ENCODE peak calls at places on chromosome 3, in seven cellular contexts. One of them, this sample, is unnamed.

GRCh38 chr3:151875759-151876158 is 2.3 kb downstream of the SUCNR1 start:
- DNase-seq in NCI-H446: no peak
- DNase-seq in stimulated activated CD4-positive, alpha-beta T cell treated with anti-CD3 and anti-CD28 coated beads, Interleukin-2, amount 100 ng/mL, for 48 hours: no peak
- DNase-seq in mesothelial cell of epicardium: no peak
- DNase-seq in activated CD8-positive, alpha-beta memory T cell treated with anti-CD3 and anti-CD28 coated beads for 48 hours: no peak
- DNase-seq in NCI-H1092: no peak
- DNase-seq in Kasumi-1: peak
- DNase-seq in this sample: no peak

GRCh38 chr3:99330924-99331532 is 307.4 kb upstream of the COL8A1 start:
- DNase-seq in NCI-H446: no peak
- DNase-seq in NCI-H1092: no peak
- DNase-seq in mesothelial cell of epicardium: no peak
- DNase-seq in Kasumi-1: no peak
- DNase-seq in stimulated activated CD4-positive, alpha-beta T cell treated with anti-CD3 and anti-CD28 coated beads, Interleukin-2, amount 100 ng/mL, for 48 hours: no peak
- DNase-seq in activated CD8-positive, alpha-beta memory T cell treated with anti-CD3 and anti-CD28 coated beads for 48 hours: no peak
- DNase-seq in this sample: no peak

GRCh38 chr3:139894638-139894989 is 40.4 kb upstream of the CLSTN2 start:
- DNase-seq in mesothelial cell of epicardium: no peak
- DNase-seq in stimulated activated CD4-positive, alpha-beta T cell treated with anti-CD3 and anti-CD28 coated beads, Interleukin-2, amount 100 ng/mL, for 48 hours: no peak
- DNase-seq in NCI-H1092: no peak
- DNase-seq in NCI-H446: peak
- DNase-seq in activated CD8-positive, alpha-beta memory T cell treated with anti-CD3 and anti-CD28 coated beads for 48 hours: no peak
- DNase-seq in Kasumi-1: no peak
- DNase-seq in this sample: no peak

GRCh38 chr3:45544024-45544718 is 50.4 kb upstream of the LIMD1 start:
- DNase-seq in NCI-H1092: no peak
- DNase-seq in activated CD8-positive, alpha-beta memory T cell treated with anti-CD3 and anti-CD28 coated beads for 48 hours: no peak
- DNase-seq in mesothelial cell of epicardium: no peak
- DNase-seq in stimulated activated CD4-positive, alpha-beta T cell treated with anti-CD3 and anti-CD28 coated beads, Interleukin-2, amount 100 ng/mL, for 48 hours: no peak
- DNase-seq in NCI-H446: no peak
- DNase-seq in Kasumi-1: no peak
- DNase-seq in this sample: no peak

GRCh38 chr3:52191663-52192062 is 6.3 kb upstream of the ALAS1 start:
- DNase-seq in NCI-H1092: no peak
- DNase-seq in stimulated activated CD4-positive, alpha-beta T cell treated with anti-CD3 and anti-CD28 coated beads, Interleukin-2, amount 100 ng/mL, for 48 hours: no peak
- DNase-seq in mesothelial cell of epicardium: no peak
- DNase-seq in Kasumi-1: no peak
- DNase-seq in NCI-H446: no peak
- DNase-seq in activated CD8-positive, alpha-beta memory T cell treated with anti-CD3 and anti-CD28 coated beads for 48 hours: no peak
- DNase-seq in this sample: no peak

GRCh38 chr3:112228786-112229185 is 65.2 kb downstream of the SLC9C1 start:
- DNase-seq in stimulated activated CD4-positive, alpha-beta T cell treated with anti-CD3 and anti-CD28 coated beads, Interleukin-2, amount 100 ng/mL, for 48 hours: no peak
- DNase-seq in mesothelial cell of epicardium: no peak
- DNase-seq in activated CD8-positive, alpha-beta memory T cell treated with anti-CD3 and anti-CD28 coated beads for 48 hours: no peak
- DNase-seq in Kasumi-1: no peak
- DNase-seq in NCI-H446: no peak
- DNase-seq in NCI-H1092: no peak
- DNase-seq in this sample: no peak

GRCh38 chr3:150675587-150675986 is 28.1 kb downstream of the ERICH6 start:
- DNase-seq in activated CD8-positive, alpha-beta memory T cell treated with anti-CD3 and anti-CD28 coated beads for 48 hours: no peak
- DNase-seq in stimulated activated CD4-positive, alpha-beta T cell treated with anti-CD3 and anti-CD28 coated beads, Interleukin-2, amount 100 ng/mL, for 48 hours: no peak
- DNase-seq in Kasumi-1: peak
- DNase-seq in NCI-H1092: no peak
- DNase-seq in NCI-H446: no peak
- DNase-seq in mesothelial cell of epicardium: no peak
- DNase-seq in this sample: no peak

GRCh38 chr3:16066975-16067374 is 107.5 kb upstream of the GALNT15 start:
- DNase-seq in activated CD8-positive, alpha-beta memory T cell treated with anti-CD3 and anti-CD28 coated beads for 48 hours: no peak
- DNase-seq in NCI-H1092: no peak
- DNase-seq in NCI-H446: no peak
- DNase-seq in mesothelial cell of epicardium: no peak
- DNase-seq in stimulated activated CD4-positive, alpha-beta T cell treated with anti-CD3 and anti-CD28 coated beads, Interleukin-2, amount 100 ng/mL, for 48 hours: no peak
- DNase-seq in Kasumi-1: no peak
- DNase-seq in this sample: no peak

GRCh38 chr3:46314517-46314916 is 39.4 kb upstream of the CCR2 start:
- DNase-seq in activated CD8-positive, alpha-beta memory T cell treated with anti-CD3 and anti-CD28 coated beads for 48 hours: no peak
- DNase-seq in Kasumi-1: no peak
- DNase-seq in NCI-H446: no peak
- DNase-seq in mesothelial cell of epicardium: no peak
- DNase-seq in NCI-H1092: no peak
- DNase-seq in stimulated activated CD4-positive, alpha-beta T cell treated with anti-CD3 and anti-CD28 coated beads, Interleukin-2, amount 100 ng/mL, for 48 hours: no peak
- DNase-seq in this sample: no peak

GRCh38 chr3:125214738-125215137 is 2.2 kb upstream of the SLC12A8 start:
- DNase-seq in Kasumi-1: no peak
- DNase-seq in stimulated activated CD4-positive, alpha-beta T cell treated with anti-CD3 and anti-CD28 coated beads, Interleukin-2, amount 100 ng/mL, for 48 hours: no peak
- DNase-seq in NCI-H446: no peak
- DNase-seq in NCI-H1092: no peak
- DNase-seq in activated CD8-positive, alpha-beta memory T cell treated with anti-CD3 and anti-CD28 coated beads for 48 hours: no peak
- DNase-seq in mesothelial cell of epicardium: no peak
- DNase-seq in this sample: no peak

GRCh38 chr3:58051196-58051595 is 43.0 kb downstream of the FLNB start:
- DNase-seq in stimulated activated CD4-positive, alpha-beta T cell treated with anti-CD3 and anti-CD28 coated beads, Interleukin-2, amount 100 ng/mL, for 48 hours: no peak
- DNase-seq in Kasumi-1: peak
- DNase-seq in activated CD8-positive, alpha-beta memory T cell treated with anti-CD3 and anti-CD28 coated beads for 48 hours: no peak
- DNase-seq in mesothelial cell of epicardium: no peak
- DNase-seq in NCI-H446: no peak
- DNase-seq in NCI-H1092: no peak
- DNase-seq in this sample: no peak

GRCh38 chr3:4225005-4225471 is 78.1 kb upstream of the SETMAR start:
- DNase-seq in NCI-H1092: no peak
- DNase-seq in stimulated activated CD4-positive, alpha-beta T cell treated with anti-CD3 and anti-CD28 coated beads, Interleukin-2, amount 100 ng/mL, for 48 hours: no peak
- DNase-seq in NCI-H446: no peak
- DNase-seq in mesothelial cell of epicardium: no peak
- DNase-seq in Kasumi-1: no peak
- DNase-seq in activated CD8-positive, alpha-beta memory T cell treated with anti-CD3 and anti-CD28 coated beads for 48 hours: no peak
- DNase-seq in this sample: no peak

GRCh38 chr3:185527364-185527763 is 25.0 kb downstream of the LIPH start:
- DNase-seq in stimulated activated CD4-positive, alpha-beta T cell treated with anti-CD3 and anti-CD28 coated beads, Interleukin-2, amount 100 ng/mL, for 48 hours: no peak
- DNase-seq in NCI-H1092: no peak
- DNase-seq in mesothelial cell of epicardium: no peak
- DNase-seq in activated CD8-positive, alpha-beta memory T cell treated with anti-CD3 and anti-CD28 coated beads for 48 hours: no peak
- DNase-seq in Kasumi-1: no peak
- DNase-seq in NCI-H446: no peak
- DNase-seq in this sample: no peak

GRCh38 chr3:32406481-32407408 is 15.1 kb downstream of the CMTM7 start:
- DNase-seq in NCI-H1092: no peak
- DNase-seq in NCI-H446: peak
- DNase-seq in stimulated activated CD4-positive, alpha-beta T cell treated with anti-CD3 and anti-CD28 coated beads, Interleukin-2, amount 100 ng/mL, for 48 hours: no peak
- DNase-seq in activated CD8-positive, alpha-beta memory T cell treated with anti-CD3 and anti-CD28 coated beads for 48 hours: no peak
- DNase-seq in mesothelial cell of epicardium: no peak
- DNase-seq in Kasumi-1: peak
- DNase-seq in this sample: no peak

GRCh38 chr3:37935290-37935668 is 55.3 kb upstream of the VILL start:
- DNase-seq in mesothelial cell of epicardium: no peak
- DNase-seq in NCI-H446: no peak
- DNase-seq in Kasumi-1: peak
- DNase-seq in NCI-H1092: no peak
- DNase-seq in activated CD8-positive, alpha-beta memory T cell treated with anti-CD3 and anti-CD28 coated beads for 48 hours: no peak
- DNase-seq in stimulated activated CD4-positive, alpha-beta T cell treated with anti-CD3 and anti-CD28 coated beads, Interleukin-2, amount 100 ng/mL, for 48 hours: no peak
- DNase-seq in this sample: no peak

GRCh38 chr3:140386357-140387100 is 291.3 kb upstream of the TRIM42 start:
- DNase-seq in NCI-H1092: no peak
- DNase-seq in Kasumi-1: no peak
- DNase-seq in stimulated activated CD4-positive, alpha-beta T cell treated with anti-CD3 and anti-CD28 coated beads, Interleukin-2, amount 100 ng/mL, for 48 hours: no peak
- DNase-seq in mesothelial cell of epicardium: no peak
- DNase-seq in activated CD8-positive, alpha-beta memory T cell treated with anti-CD3 and anti-CD28 coated beads for 48 hours: no peak
- DNase-seq in NCI-H446: no peak
- DNase-seq in this sample: no peak

GRCh38 chr3:122974764-122975162 is 52.8 kb downstream of the SEMA5B start:
- DNase-seq in NCI-H1092: no peak
- DNase-seq in stimulated activated CD4-positive, alpha-beta T cell treated with anti-CD3 and anti-CD28 coated beads, Interleukin-2, amount 100 ng/mL, for 48 hours: no peak
- DNase-seq in mesothelial cell of epicardium: no peak
- DNase-seq in Kasumi-1: no peak
- DNase-seq in activated CD8-positive, alpha-beta memory T cell treated with anti-CD3 and anti-CD28 coated beads for 48 hours: no peak
- DNase-seq in NCI-H446: no peak
- DNase-seq in this sample: no peak

GRCh38 chr3:7695067-7695466 is 806.6 kb upstream of the LMCD1 start:
- DNase-seq in NCI-H446: no peak
- DNase-seq in stimulated activated CD4-positive, alpha-beta T cell treated with anti-CD3 and anti-CD28 coated beads, Interleukin-2, amount 100 ng/mL, for 48 hours: no peak
- DNase-seq in NCI-H1092: no peak
- DNase-seq in mesothelial cell of epicardium: no peak
- DNase-seq in Kasumi-1: no peak
- DNase-seq in activated CD8-positive, alpha-beta memory T cell treated with anti-CD3 and anti-CD28 coated beads for 48 hours: no peak
- DNase-seq in this sample: no peak

GRCh38 chr3:115239717-115240116 is 92.6 kb upstream of the ZBTB20 start:
- DNase-seq in NCI-H446: peak
- DNase-seq in stimulated activated CD4-positive, alpha-beta T cell treated with anti-CD3 and anti-CD28 coated beads, Interleukin-2, amount 100 ng/mL, for 48 hours: no peak
- DNase-seq in activated CD8-positive, alpha-beta memory T cell treated with anti-CD3 and anti-CD28 coated beads for 48 hours: no peak
- DNase-seq in NCI-H1092: peak
- DNase-seq in Kasumi-1: no peak
- DNase-seq in mesothelial cell of epicardium: no peak
- DNase-seq in this sample: no peak

GRCh38 chr3:176867681-176868663 is 329.3 kb downstream of the TBL1XR1 start:
- DNase-seq in NCI-H1092: peak
- DNase-seq in stimulated activated CD4-positive, alpha-beta T cell treated with anti-CD3 and anti-CD28 coated beads, Interleukin-2, amount 100 ng/mL, for 48 hours: no peak
- DNase-seq in activated CD8-positive, alpha-beta memory T cell treated with anti-CD3 and anti-CD28 coated beads for 48 hours: no peak
- DNase-seq in Kasumi-1: no peak
- DNase-seq in NCI-H446: no peak
- DNase-seq in mesothelial cell of epicardium: no peak
- DNase-seq in this sample: no peak

GRCh38 chr3:62670351-62670750 is 204.9 kb downstream of the CADPS start:
- DNase-seq in stimulated activated CD4-positive, alpha-beta T cell treated with anti-CD3 and anti-CD28 coated beads, Interleukin-2, amount 100 ng/mL, for 48 hours: no peak
- DNase-seq in Kasumi-1: no peak
- DNase-seq in activated CD8-positive, alpha-beta memory T cell treated with anti-CD3 and anti-CD28 coated beads for 48 hours: no peak
- DNase-seq in NCI-H1092: no peak
- DNase-seq in mesothelial cell of epicardium: no peak
- DNase-seq in NCI-H446: no peak
- DNase-seq in this sample: no peak

GRCh38 chr3:29925150-29925549 is 644.3 kb downstream of the RBMS3 start:
- DNase-seq in NCI-H1092: no peak
- DNase-seq in NCI-H446: no peak
- DNase-seq in stimulated activated CD4-positive, alpha-beta T cell treated with anti-CD3 and anti-CD28 coated beads, Interleukin-2, amount 100 ng/mL, for 48 hours: no peak
- DNase-seq in activated CD8-positive, alpha-beta memory T cell treated with anti-CD3 and anti-CD28 coated beads for 48 hours: no peak
- DNase-seq in mesothelial cell of epicardium: no peak
- DNase-seq in Kasumi-1: no peak
- DNase-seq in this sample: no peak

GRCh38 chr3:33578325-33579180 is 138.3 kb upstream of the UBP1 start:
- DNase-seq in NCI-H1092: no peak
- DNase-seq in mesothelial cell of epicardium: no peak
- DNase-seq in stimulated activated CD4-positive, alpha-beta T cell treated with anti-CD3 and anti-CD28 coated beads, Interleukin-2, amount 100 ng/mL, for 48 hours: no peak
- DNase-seq in Kasumi-1: no peak
- DNase-seq in activated CD8-positive, alpha-beta memory T cell treated with anti-CD3 and anti-CD28 coated beads for 48 hours: no peak
- DNase-seq in NCI-H446: no peak
- DNase-seq in this sample: no peak

GRCh38 chr3:40653878-40654277 is 129.1 kb downstream of the ZNF621 start:
- DNase-seq in Kasumi-1: no peak
- DNase-seq in activated CD8-positive, alpha-beta memory T cell treated with anti-CD3 and anti-CD28 coated beads for 48 hours: no peak
- DNase-seq in NCI-H446: no peak
- DNase-seq in mesothelial cell of epicardium: no peak
- DNase-seq in NCI-H1092: no peak
- DNase-seq in stimulated activated CD4-positive, alpha-beta T cell treated with anti-CD3 and anti-CD28 coated beads, Interleukin-2, amount 100 ng/mL, for 48 hours: no peak
- DNase-seq in this sample: no peak

GRCh38 chr3:80445053-80445452 is 677.3 kb upstream of the ROBO1 start:
- DNase-seq in NCI-H1092: no peak
- DNase-seq in activated CD8-positive, alpha-beta memory T cell treated with anti-CD3 and anti-CD28 coated beads for 48 hours: no peak
- DNase-seq in Kasumi-1: no peak
- DNase-seq in NCI-H446: no peak
- DNase-seq in mesothelial cell of epicardium: no peak
- DNase-seq in stimulated activated CD4-positive, alpha-beta T cell treated with anti-CD3 and anti-CD28 coated beads, Interleukin-2, amount 100 ng/mL, for 48 hours: no peak
- DNase-seq in this sample: no peak

GRCh38 chr3:8996681-8997121 is 33.4 kb upstream of the RAD18 start:
- DNase-seq in Kasumi-1: no peak
- DNase-seq in stimulated activated CD4-positive, alpha-beta T cell treated with anti-CD3 and anti-CD28 coated beads, Interleukin-2, amount 100 ng/mL, for 48 hours: no peak
- DNase-seq in NCI-H446: no peak
- DNase-seq in activated CD8-positive, alpha-beta memory T cell treated with anti-CD3 and anti-CD28 coated beads for 48 hours: no peak
- DNase-seq in mesothelial cell of epicardium: no peak
- DNase-seq in NCI-H1092: no peak
- DNase-seq in this sample: no peak